ENCODE peak calls at places on chromosomes 13 and 19, in nine cellular contexts. One of them, this sample, is unnamed.
A peak's percentile ranks its signal among the peaks of the same experiment; 100 is the strongest.

GRCh38 chr19:55232284-55232597 is 3.7 kb upstream of the TMEM86B start:
- DNase-seq in SK-N-DZ: no peak
- DNase-seq in right lobe of liver: no peak
- DNase-seq in GM13976: no peak
- DNase-seq in bronchial epithelial cell: no peak
- DNase-seq in RCC 7860: no peak
- DNase-seq in CD8-positive, alpha-beta T cell: no peak
- DNase-seq in activated CD4-positive, CD25-positive, alpha-beta regulatory T cell: no peak
- DNase-seq in nephron progenitor cell: peak; percentile 32
- DNase-seq in this sample: no peak

GRCh38 chr19:49601482-49602038 is 10.6 kb downstream of the PRR12 start:
- DNase-seq in SK-N-DZ: no peak
- DNase-seq in right lobe of liver: no peak
- DNase-seq in GM13976: no peak
- DNase-seq in bronchial epithelial cell: no peak
- DNase-seq in RCC 7860: no peak
- DNase-seq in CD8-positive, alpha-beta T cell: no peak
- DNase-seq in activated CD4-positive, CD25-positive, alpha-beta regulatory T cell: no peak
- DNase-seq in nephron progenitor cell: no peak
- DNase-seq in this sample: no peak

GRCh38 chr13:67318398-67318797 is 88.3 kb upstream of the PCDH9 start:
- DNase-seq in SK-N-DZ: no peak
- DNase-seq in right lobe of liver: no peak
- DNase-seq in GM13976: no peak
- DNase-seq in bronchial epithelial cell: no peak
- DNase-seq in RCC 7860: no peak
- DNase-seq in CD8-positive, alpha-beta T cell: no peak
- DNase-seq in activated CD4-positive, CD25-positive, alpha-beta regulatory T cell: no peak
- DNase-seq in nephron progenitor cell: no peak
- DNase-seq in this sample: no peak

GRCh38 chr19:47272448-47273312 is 2.0 kb upstream of the INAFM1 start:
- DNase-seq in SK-N-DZ: no peak
- DNase-seq in right lobe of liver: peak; percentile 52
- DNase-seq in GM13976: peak; percentile 51
- DNase-seq in bronchial epithelial cell: no peak
- DNase-seq in RCC 7860: no peak
- DNase-seq in CD8-positive, alpha-beta T cell: peak; percentile 52
- DNase-seq in activated CD4-positive, CD25-positive, alpha-beta regulatory T cell: no peak
- DNase-seq in nephron progenitor cell: no peak
- DNase-seq in this sample: peak; percentile 53

GRCh38 chr19:45558399-45558878 is 26.2 kb downstream of the OPA3 start:
- DNase-seq in SK-N-DZ: peak; percentile 10
- DNase-seq in right lobe of liver: no peak
- DNase-seq in GM13976: peak; percentile 88
- DNase-seq in bronchial epithelial cell: peak; percentile 81
- DNase-seq in RCC 7860: peak; percentile 4
- DNase-seq in CD8-positive, alpha-beta T cell: peak; percentile 72
- DNase-seq in activated CD4-positive, CD25-positive, alpha-beta regulatory T cell: peak; percentile 35
- DNase-seq in nephron progenitor cell: peak; percentile 60
- DNase-seq in this sample: peak; percentile 35

GRCh38 chr19:11950312-11950711 is 14.5 kb upstream of the ZNF763 start:
- DNase-seq in SK-N-DZ: no peak
- DNase-seq in right lobe of liver: no peak
- DNase-seq in GM13976: no peak
- DNase-seq in bronchial epithelial cell: no peak
- DNase-seq in RCC 7860: no peak
- DNase-seq in CD8-positive, alpha-beta T cell: no peak
- DNase-seq in activated CD4-positive, CD25-positive, alpha-beta regulatory T cell: no peak
- DNase-seq in nephron progenitor cell: no peak
- DNase-seq in this sample: no peak

GRCh38 chr19:4443188-4443587 is 14.4 kb downstream of the UBXN6 start:
- DNase-seq in SK-N-DZ: no peak
- DNase-seq in right lobe of liver: no peak
- DNase-seq in GM13976: no peak
- DNase-seq in bronchial epithelial cell: no peak
- DNase-seq in RCC 7860: no peak
- DNase-seq in CD8-positive, alpha-beta T cell: no peak
- DNase-seq in activated CD4-positive, CD25-positive, alpha-beta regulatory T cell: no peak
- DNase-seq in nephron progenitor cell: no peak
- DNase-seq in this sample: no peak

GRCh38 chr13:22030321-22030720 is 359.4 kb downstream of the FGF9 start:
- DNase-seq in SK-N-DZ: no peak
- DNase-seq in right lobe of liver: no peak
- DNase-seq in GM13976: no peak
- DNase-seq in bronchial epithelial cell: no peak
- DNase-seq in RCC 7860: no peak
- DNase-seq in CD8-positive, alpha-beta T cell: no peak
- DNase-seq in activated CD4-positive, CD25-positive, alpha-beta regulatory T cell: no peak
- DNase-seq in nephron progenitor cell: no peak
- DNase-seq in this sample: no peak

GRCh38 chr13:50921706-50922105 is 12.1 kb downstream of the RNASEH2B start:
- DNase-seq in SK-N-DZ: no peak
- DNase-seq in right lobe of liver: no peak
- DNase-seq in GM13976: no peak
- DNase-seq in bronchial epithelial cell: no peak
- DNase-seq in RCC 7860: no peak
- DNase-seq in CD8-positive, alpha-beta T cell: no peak
- DNase-seq in activated CD4-positive, CD25-positive, alpha-beta regulatory T cell: no peak
- DNase-seq in nephron progenitor cell: no peak
- DNase-seq in this sample: no peak